ENCODE peak calls at places on chromosomes 11 and 22, in seven cellular contexts. D is NCI-H460, F is NCI-H226, N is B cell, U is neural crest cell, G is iris pigment epithelial cell, I is hypothalamus. O is an unnamed sample.

GRCh38 chr11:8039530-8040260 is 41.3 kb upstream of the TUB start:
- DNase-seq in F (no peak), N (no peak), G (no peak), I (no peak), U (no peak), D (no peak), O (no peak)

GRCh38 chr11:115885446-115885978 is 381.3 kb upstream of the CADM1 start:
- DNase-seq in G (no peak), I (no peak), U (no peak), N (no peak), F (no peak), D (no peak), O (no peak)

GRCh38 chr22:20810645-20811044 is 36.7 kb downstream of the SERPIND1 start:
- DNase-seq in N (no peak), D (no peak), G (no peak), I (no peak), U (no peak), F (no peak), O (no peak)

GRCh38 chr11:124081496-124081895 is 33.8 kb upstream of the VWA5A start:
- DNase-seq in U (no peak), I (no peak), N (no peak), G (peak; percentile 53), F (no peak), D (no peak), O (no peak)

GRCh38 chr11:15195454-15196200 is 80.9 kb downstream of the INSC start:
- DNase-seq in G (no peak), U (no peak), I (no peak), N (no peak), D (no peak), F (no peak), O (no peak)

GRCh38 chr11:118610773-118611432 is 3.5 kb downstream of the PHLDB1 start:
- DNase-seq in I (peak; percentile 65), G (peak; percentile 68), U (peak; percentile 76), D (peak; percentile 44), N (peak; percentile 73), F (peak; percentile 48), O (peak; percentile 56)

GRCh38 chr11:34395916-34396555 is 38.2 kb upstream of the ABTB2 start:
- DNase-seq in I (no peak), F (peak; percentile 24), D (peak; percentile 36), G (peak; percentile 64), N (no peak), U (no peak), O (peak; percentile 82)

GRCh38 chr11:17014774-17015638 is 792 bp upstream of the PLEKHA7 start:
- DNase-seq in U (peak; percentile 23), G (peak; percentile 71), N (no peak), I (no peak), F (no peak), D (peak; percentile 5), O (no peak)

GRCh38 chr11:48107188-48107704 is 109.4 kb upstream of the OR4B1 start:
- DNase-seq in D (no peak), I (no peak), G (no peak), N (peak; percentile 89), U (no peak), F (peak; percentile 44), O (peak; percentile 50)

GRCh38 chr11:12164061-12165014 is 53.9 kb downstream of the MICAL2 start:
- DNase-seq in F (peak; percentile 56), U (no peak), N (no peak), I (no peak), D (no peak), G (peak; percentile 92), O (peak; percentile 97)

GRCh38 chr11:44566952-44567875 is 1.8 kb downstream of the CD82 start:
- DNase-seq in U (no peak), F (no peak), G (no peak), I (no peak), N (no peak), D (no peak), O (no peak)

GRCh38 chr11:68357568-68357967 is 45.2 kb downstream of the LRP5 start:
- DNase-seq in F (no peak), U (no peak), N (no peak), I (no peak), D (no peak), G (no peak), O (no peak)

GRCh38 chr11:74232316-74232950 is 61.3 kb downstream of the PPME1 start:
- DNase-seq in F (no peak), G (peak; percentile 56), I (no peak), U (no peak), D (no peak), N (no peak), O (no peak)

GRCh38 chr11:92727123-92727522 is 242.3 kb upstream of the MTNR1B start:
- DNase-seq in N (no peak), I (no peak), G (no peak), D (no peak), F (no peak), U (no peak), O (no peak)

GRCh38 chr11:76672431-76673163 is 2.0 kb upstream of the LRRC32 start:
- DNase-seq in U (no peak), D (no peak), F (no peak), N (peak; percentile 95), I (no peak), G (no peak), O (no peak)